ENCODE peak calls at places on chromosome X, in seven cellular contexts. K is cardiac muscle cell; H is AG04450; N is lower leg skin; G is fibroblast of villous mesenchyme; Q is choroid plexus epithelial cell; I is CD8-positive, alpha-beta T cell. E is an unnamed sample.

GRCh38 chrX:110044531-110045249 is 41.8 kb downstream of the TMEM164 start:
- DNase-seq in I (no peak), N (no peak), G (no peak), K (no peak), H (no peak), Q (no peak), E (no peak)

GRCh38 chrX:50638123-50638522 is 167.5 kb upstream of the DGKK start:
- DNase-seq in G (no peak), K (peak), I (no peak), Q (peak), N (peak), H (no peak), E (no peak)

GRCh38 chrX:9327747-9328145 is 137.1 kb upstream of the TBL1X start:
- DNase-seq in H (no peak), I (no peak), K (peak), G (peak), N (no peak), Q (peak), E (peak)

GRCh38 chrX:48474127-48474526 is 1.9 kb upstream of the FTSJ1 start:
- DNase-seq in Q (peak), G (no peak), I (no peak), K (no peak), H (no peak), N (no peak), E (no peak)

GRCh38 chrX:47568656-47569295 is 7.8 kb downstream of the ARAF start:
- DNase-seq in K (no peak), H (no peak), I (no peak), G (no peak), N (no peak), Q (no peak), E (no peak)

GRCh38 chrX:103687696-103688191 is 1.2 kb upstream of the MORF4L2 start:
- DNase-seq in I (no peak), H (no peak), Q (peak), N (peak), K (peak), G (peak), E (peak)

GRCh38 chrX:75603833-75604232 is 81.0 kb upstream of the ZDHHC15 start:
- DNase-seq in G (peak), K (peak), I (no peak), H (no peak), Q (peak), N (no peak), E (peak)

GRCh38 chrX:104712515-104712914 is 146.5 kb downstream of the IL1RAPL2 start:
- DNase-seq in I (no peak), Q (peak), H (no peak), N (no peak), K (no peak), G (no peak), E (no peak)

GRCh38 chrX:94524867-94525266 is 850.9 kb downstream of the FAM133A start:
- DNase-seq in Q (no peak), G (no peak), I (no peak), N (no peak), H (no peak), K (no peak), E (no peak)

GRCh38 chrX:50431623-50432022 is 39.0 kb downstream of the DGKK start:
- DNase-seq in I (no peak), K (no peak), G (no peak), Q (no peak), H (no peak), N (no peak), E (no peak)

GRCh38 chrX:53321216-53321942 is 40.0 kb upstream of the IQSEC2 start:
- DNase-seq in G (no peak), H (no peak), K (no peak), Q (no peak), I (no peak), N (no peak), E (no peak)

GRCh38 chrX:39613508-39613921 is 484.2 kb downstream of the BCOR start:
- DNase-seq in G (no peak), K (peak), H (no peak), N (peak), Q (no peak), I (no peak), E (no peak)

GRCh38 chrX:106946449-106946848 is 26.2 kb downstream of the CLDN2 start:
- DNase-seq in I (no peak), K (no peak), G (no peak), N (no peak), H (no peak), Q (no peak), E (no peak)

GRCh38 chrX:23668335-23668734 is 1.0 kb downstream of the PRDX4 start:
- DNase-seq in Q (peak), I (no peak), K (no peak), G (peak), H (no peak), N (no peak), E (no peak)

GRCh38 chrX:111662314-111662713 is 18.7 kb upstream of the ALG13 start:
- DNase-seq in G (no peak), K (no peak), H (no peak), N (no peak), I (no peak), Q (no peak), E (no peak)

GRCh38 chrX:912677-913076 is 282.1 kb downstream of the SHOX start:
- DNase-seq in G (no peak), I (no peak), N (no peak), H (no peak), Q (no peak), K (no peak), E (no peak)

GRCh38 chrX:63350551-63350950 is 581 bp downstream of the SPIN4 start:
- DNase-seq in I (no peak), H (no peak), G (peak), K (peak), Q (no peak), N (peak), E (peak)

GRCh38 chrX:48461830-48462229 is 8.2 kb downstream of the SLC38A5 start:
- DNase-seq in K (no peak), H (no peak), G (no peak), I (no peak), N (peak), Q (no peak), E (no peak)

GRCh38 chrX:13279279-13280009 is 40.4 kb downstream of the ATXN3L start:
- DNase-seq in N (no peak), K (no peak), G (no peak), H (no peak), I (no peak), Q (no peak), E (no peak)
- TF ChIP-seq CTCF in N (no peak), K (no peak), G (no peak), H (no peak), I (no peak), Q (no peak), E (no peak)

DNA sequence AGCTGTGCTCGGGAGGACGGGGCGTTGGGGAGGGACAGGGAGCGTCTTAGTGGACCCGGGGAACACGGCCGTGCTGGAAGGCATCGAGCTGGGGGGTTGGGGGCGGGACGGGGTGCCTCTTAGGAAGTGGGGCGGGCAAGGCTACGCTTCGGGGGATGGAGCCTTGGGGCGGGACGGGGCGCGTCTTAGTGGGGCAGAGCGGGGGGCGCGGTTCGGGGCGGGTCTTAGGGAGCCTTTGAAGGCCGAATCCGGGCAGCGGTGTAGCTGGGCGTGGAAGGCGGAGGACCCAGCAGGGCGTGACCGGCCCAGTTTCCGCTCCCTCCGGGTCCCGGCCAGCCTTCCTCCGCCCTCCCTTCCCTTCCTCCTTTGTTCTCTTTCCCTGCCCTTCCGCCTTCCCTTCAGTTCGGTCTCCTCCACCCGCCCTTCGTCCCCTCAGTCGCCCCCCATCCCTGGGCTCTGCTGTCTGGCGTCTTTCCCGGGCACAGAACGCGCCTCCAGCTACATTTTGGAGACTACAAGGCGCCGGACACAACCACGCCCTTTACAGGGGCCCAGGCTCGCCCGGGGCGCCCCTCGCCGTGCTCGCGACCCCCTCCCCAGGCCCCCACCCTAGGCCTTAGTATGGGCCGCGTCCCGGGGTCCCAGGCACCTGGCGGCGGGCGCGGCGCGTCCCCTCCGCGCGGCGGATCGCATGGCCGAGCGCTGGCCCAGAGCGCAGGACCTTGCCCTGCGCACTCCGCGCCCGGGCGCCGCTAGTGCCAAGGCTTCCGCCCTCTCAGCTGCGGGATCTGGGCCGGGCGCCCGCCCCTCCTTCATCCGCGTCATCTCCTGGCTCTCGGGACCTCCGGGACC is at the start of gene ARSD:
- DNase-seq in G (peak), K (peak), Q (peak), H (peak), N (peak), I (peak), E (peak)
- H3K4me3 ChIP-seq in G (peak), K (peak), Q (peak), H (peak), N (peak), I (peak), E (peak)

GRCh38 chrX:5646818-5647217 is 581.8 kb downstream of the NLGN4X start:
- DNase-seq in I (no peak), N (no peak), K (no peak), H (no peak), G (no peak), Q (no peak), E (no peak)
- TF ChIP-seq CTCF in I (no peak), N (no peak), K (no peak), H (no peak), G (no peak), Q (no peak), E (no peak)

GRCh38 chrX:136710324-136710951 is 62.5 kb downstream of the CD40LG start:
- DNase-seq in Q (peak), H (no peak), N (no peak), I (no peak), G (no peak), K (no peak), E (peak)

GRCh38 chrX:136712631-136713030 is 64.7 kb downstream of the CD40LG start:
- DNase-seq in H (no peak), N (no peak), K (no peak), G (no peak), Q (peak), I (no peak), E (no peak)

GRCh38 chrX:136711147-136711546 is 63.2 kb downstream of the CD40LG start:
- DNase-seq in N (no peak), H (no peak), I (no peak), K (peak), Q (peak), G (peak), E (peak)

GRCh38 chrX:136718091-136718490 is 62.6 kb downstream of the ARHGEF6 start:
- DNase-seq in G (no peak), H (no peak), I (no peak), N (no peak), K (no peak), Q (no peak), E (no peak)

GRCh38 chrX:136714626-136715599 is 65.8 kb downstream of the ARHGEF6 start:
- DNase-seq in Q (no peak), I (no peak), N (no peak), K (no peak), H (no peak), G (no peak), E (no peak)
- H3K4me3 ChIP-seq in Q (no peak), I (no peak), N (no peak), K (no peak), H (no peak), G (no peak), E (no peak)

GRCh38 chrX:78687586-78687985 is 28.5 kb upstream of the RTL3 start:
- DNase-seq in G (no peak), Q (no peak), H (no peak), K (no peak), N (no peak), I (no peak), E (no peak)
- TF ChIP-seq CTCF in G (no peak), Q (no peak), H (no peak), K (no peak), N (no peak), I (no peak), E (no peak)

GRCh38 chrX:10576777-10577444 is 43.5 kb downstream of the MID1 start:
- DNase-seq in N (no peak), Q (no peak), G (no peak), I (no peak), K (no peak), H (no peak), E (no peak)

GRCh38 chrX:10577863-10578262 is 42.5 kb downstream of the MID1 start:
- DNase-seq in H (no peak), I (no peak), K (no peak), N (no peak), Q (no peak), G (peak), E (no peak)

GRCh38 chrX:10582215-10582733 is 38.1 kb downstream of the MID1 start:
- DNase-seq in H (no peak), I (no peak), Q (peak), G (no peak), N (no peak), K (peak), E (no peak)

GRCh38 chrX:10579018-10579752 is 41.2 kb downstream of the MID1 start:
- DNase-seq in N (no peak), K (peak), Q (peak), G (peak), H (peak), I (no peak), E (peak)

DNA sequence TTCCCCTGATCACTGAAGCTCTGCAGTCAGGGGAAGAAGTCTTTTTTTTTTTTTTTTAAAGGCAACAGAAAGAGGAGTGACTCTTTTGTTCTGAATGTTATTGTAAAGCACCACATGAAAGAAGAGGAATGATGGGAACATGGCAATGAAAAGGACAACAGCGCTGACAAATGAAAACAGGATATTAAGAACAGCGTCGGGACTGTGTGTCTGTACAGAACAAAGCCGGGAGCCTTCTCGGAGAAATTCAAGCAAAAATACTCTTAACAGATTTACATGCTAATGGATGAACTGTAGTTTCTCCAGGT is 40.7 kb downstream of the MID1 start:
- DNase-seq in N (no peak), Q (peak), I (no peak), G (peak), H (no peak), K (peak), E (no peak)
- H3K4me3 ChIP-seq in N (no peak), Q (peak), I (no peak), G (no peak), H (peak), K (no peak), E (peak)